ENCODE peak calls at places on chromosomes 3 and 15, in four cellular contexts. H is stimulated activated CD8-positive, alpha-beta memory T cell treated with anti-CD3 and anti-CD28 coated beads, Interleukin-7, amount 100 ng/mL, for 1 hour; G is lower lobe of right lung; N is heart left ventricle. Z is an unnamed sample.

GRCh38 chr3:45599984-45600650 is 5.6 kb downstream of the LIMD1 start:
- DNase-seq in N (peak), G (peak), H (no peak), Z (no peak)

GRCh38 chr3:51682079-51682478 is 11.0 kb downstream of the TEX264 start:
- DNase-seq in H (peak), G (no peak), N (peak), Z (no peak)

GRCh38 chr3:24359102-24359501 is 135.5 kb downstream of the THRB start:
- DNase-seq in G (no peak), H (no peak), N (no peak), Z (no peak)

GRCh38 chr15:62857411-62857853 is 185.1 kb upstream of the TPM1 start:
- DNase-seq in G (no peak), H (no peak), N (no peak), Z (no peak)

GRCh38 chr3:195756935-195757302 is 36.1 kb downstream of the MUC20 start:
- DNase-seq in N (no peak), G (no peak), H (no peak), Z (no peak)

GRCh38 chr3:175977968-175978752 is 1119.0 kb downstream of the NAALADL2 start:
- DNase-seq in G (no peak), H (no peak), N (no peak), Z (no peak)

GRCh38 chr15:41817327-41817726 is 10.6 kb upstream of the JMJD7 start:
- DNase-seq in H (no peak), N (no peak), G (no peak), Z (no peak)

GRCh38 chr3:161558256-161558655 is 61.6 kb downstream of the OTOL1 start:
- DNase-seq in G (peak), H (no peak), N (peak), Z (no peak)

GRCh38 chr3:134503266-134503665 is 17.4 kb downstream of the CEP63 start:
- DNase-seq in H (no peak), G (no peak), N (no peak), Z (no peak)

GRCh38 chr3:139745831-139746230 is 68.1 kb upstream of the NMNAT3 start:
- DNase-seq in G (no peak), H (no peak), N (peak), Z (no peak)

GRCh38 chr15:74222231-74222511 is 14.0 kb upstream of the CCDC33 start:
- DNase-seq in H (no peak), G (no peak), N (no peak), Z (no peak)

GRCh38 chr3:72352176-72352575 is 496.1 kb downstream of the SHQ1 start:
- DNase-seq in N (no peak), H (no peak), G (no peak), Z (no peak)

GRCh38 chr3:1092061-1092460 is 763 bp upstream of the CNTN6 start:
- DNase-seq in H (no peak), N (no peak), G (no peak), Z (no peak)